ENCODE peak calls at places on chromosomes 16 and 17, in four cellular contexts. One of them, this sample, is unnamed. For H3K4me1, the result is how much of the 10 kb centered on the place peaks cover.

GRCh38 chr16:50272111-50272571 is 5.8 kb downstream of the ADCY7 start:
- DNase-seq in right lobe of liver: no peak
- DNase-seq in tibial nerve: no peak
- DNase-seq in breast epithelium: no peak
- DNase-seq in this sample: no peak

GRCh38 chr16:57591870-57592485 is 36.5 kb upstream of the ADGRG1 start:
- DNase-seq in right lobe of liver: no peak
- DNase-seq in breast epithelium: no peak
- DNase-seq in tibial nerve: no peak
- DNase-seq in this sample: no peak

GRCh38 chr17:40475234-40476210 is 25.9 kb downstream of the TNS4 start:
- DNase-seq in breast epithelium: no peak
- DNase-seq in tibial nerve: no peak
- DNase-seq in right lobe of liver: no peak
- DNase-seq in this sample: no peak

GRCh38 chr17:67359960-67360817 is 6.2 kb downstream of the PSMD12 start:
- DNase-seq in breast epithelium: no peak
- DNase-seq in tibial nerve: no peak
- DNase-seq in right lobe of liver: no peak
- DNase-seq in this sample: no peak

GRCh38 chr16:6891486-6891885 is 441.2 kb upstream of the RBFOX1 start:
- DNase-seq in tibial nerve: no peak
- DNase-seq in breast epithelium: no peak
- DNase-seq in right lobe of liver: no peak
- DNase-seq in this sample: no peak

GRCh38 chr17:29292992-29293889 is 707 bp downstream of the NUFIP2 start:
- DNase-seq in right lobe of liver: peak
- DNase-seq in tibial nerve: peak
- DNase-seq in breast epithelium: peak
- DNase-seq in this sample: peak

GRCh38 chr16:31577411-31577810 is 49.7 kb downstream of the AHSP start:
- DNase-seq in breast epithelium: no peak
- DNase-seq in right lobe of liver: no peak
- DNase-seq in tibial nerve: no peak
- DNase-seq in this sample: no peak

GRCh38 chr16:795580-796229 is 4.8 kb downstream of the GNG13 start:
- DNase-seq in breast epithelium: peak
- DNase-seq in right lobe of liver: no peak
- DNase-seq in tibial nerve: no peak
- DNase-seq in this sample: no peak

GRCh38 chr17:30344283-30345088 is 10.6 kb upstream of the TMIGD1 start:
- DNase-seq in tibial nerve: no peak
- DNase-seq in breast epithelium: no peak
- DNase-seq in right lobe of liver: peak
- DNase-seq in this sample: no peak

GRCh38 chr17:954431-955164 is 25.0 kb downstream of the NXN start:
- DNase-seq in breast epithelium: no peak
- DNase-seq in tibial nerve: no peak
- DNase-seq in right lobe of liver: no peak
- DNase-seq in this sample: no peak

GRCh38 chr16:58499615-58500328 is at the start of gene NDRG4:
- DNase-seq in breast epithelium: peak
- DNase-seq in right lobe of liver: no peak
- DNase-seq in tibial nerve: no peak
- DNase-seq in this sample: peak

GRCh38 chr16:74025-74424 is 1.6 kb upstream of the RHBDF1 start:
- DNase-seq in right lobe of liver: peak
- DNase-seq in tibial nerve: no peak
- DNase-seq in breast epithelium: no peak
- DNase-seq in this sample: no peak

GRCh38 chr17:3973498-3974137 is 9.4 kb upstream of the ATP2A3 start:
- DNase-seq in right lobe of liver: peak
- DNase-seq in tibial nerve: no peak
- DNase-seq in breast epithelium: no peak
- DNase-seq in this sample: no peak

GRCh38 chr17:51397361-51398127 is 137.2 kb downstream of the UTP18 start:
- DNase-seq in tibial nerve: no peak
- DNase-seq in breast epithelium: no peak
- DNase-seq in right lobe of liver: no peak
- DNase-seq in this sample: no peak

GRCh38 chr16:2365895-2366294 is 25.4 kb upstream of the ABCA3 start:
- DNase-seq in right lobe of liver: no peak
- DNase-seq in tibial nerve: no peak
- DNase-seq in breast epithelium: no peak
- DNase-seq in this sample: no peak

GRCh38 chr16:75789237-75789636 is 62.9 kb upstream of the CPHXL start:
- DNase-seq in tibial nerve: no peak
- DNase-seq in breast epithelium: no peak
- DNase-seq in right lobe of liver: no peak
- DNase-seq in this sample: no peak

GRCh38 chr17:77328823-77329740 is 188.3 kb downstream of the SEC14L1 start:
- DNase-seq in breast epithelium: peak
- DNase-seq in tibial nerve: peak
- DNase-seq in right lobe of liver: peak
- DNase-seq in this sample: no peak

GRCh38 chr17:74972107-74972972 is at the start of gene HID1:
- DNase-seq in right lobe of liver: no peak
- DNase-seq in breast epithelium: peak
- DNase-seq in tibial nerve: no peak
- DNase-seq in this sample: no peak

GRCh38 chr17:71899317-71899716 is 221.5 kb upstream of the SOX9 start:
- DNase-seq in right lobe of liver: no peak
- DNase-seq in breast epithelium: no peak
- DNase-seq in tibial nerve: no peak
- DNase-seq in this sample: no peak

GRCh38 chr17:82974136-82974952 is 105.1 kb upstream of the METRNL start:
- DNase-seq in tibial nerve: no peak
- DNase-seq in right lobe of liver: peak
- DNase-seq in breast epithelium: no peak
- DNase-seq in this sample: no peak

GRCh38 chr17:59565959-59566324 is 532 bp downstream of the DHX40 start:
- DNase-seq in tibial nerve: no peak
- DNase-seq in breast epithelium: no peak
- DNase-seq in right lobe of liver: peak
- DNase-seq in this sample: peak

GRCh38 chr17:33053641-33054040 is 62.0 kb downstream of the SPACA3 start:
- DNase-seq in breast epithelium: no peak
- DNase-seq in tibial nerve: no peak
- DNase-seq in right lobe of liver: no peak
- DNase-seq in this sample: no peak

GRCh38 chr17:489758-490329 is 137.2 kb upstream of the RPH3AL start:
- DNase-seq in breast epithelium: no peak
- DNase-seq in right lobe of liver: no peak
- DNase-seq in tibial nerve: no peak
- DNase-seq in this sample: peak

GRCh38 chr17:74547736-74548135 is 1.8 kb upstream of the CD300C start:
- DNase-seq in breast epithelium: no peak
- DNase-seq in right lobe of liver: no peak
- DNase-seq in tibial nerve: no peak
- DNase-seq in this sample: no peak

GRCh38 chr17:17749921-17750320 is 68.7 kb downstream of the RAI1 start:
- DNase-seq in tibial nerve: no peak
- DNase-seq in breast epithelium: no peak
- DNase-seq in right lobe of liver: no peak
- DNase-seq in this sample: no peak

GRCh38 chr16:1379863-1380174 is 28.1 kb downstream of the GNPTG start:
- DNase-seq in right lobe of liver: no peak
- DNase-seq in tibial nerve: no peak
- DNase-seq in breast epithelium: no peak
- DNase-seq in this sample: no peak

DNA sequence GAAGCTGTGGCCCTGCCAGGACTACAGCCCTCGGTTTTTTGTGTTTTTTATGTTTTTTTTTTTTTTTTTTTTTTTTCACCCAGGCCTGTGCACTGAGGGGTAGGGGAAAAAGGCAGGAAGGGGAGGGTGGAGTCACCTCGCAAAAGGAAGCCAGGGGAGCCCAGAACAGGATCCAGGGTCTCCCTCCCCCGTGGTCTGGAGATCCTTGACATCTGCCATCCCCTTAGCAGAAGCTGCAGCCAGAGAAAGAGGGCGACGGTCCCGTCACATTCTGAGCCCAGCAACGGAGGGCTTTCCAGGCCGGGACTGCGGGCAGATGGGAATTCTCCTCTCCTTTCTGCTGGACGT is 29.1 kb upstream of the PHOSPHO1 start:
- DNase-seq in right lobe of liver: no peak
- DNase-seq in breast epithelium: no peak
- DNase-seq in tibial nerve: no peak
- DNase-seq in this sample: no peak
- H3K27ac ChIP-seq in right lobe of liver: peak
- H3K27ac ChIP-seq in breast epithelium: peak
- H3K27ac ChIP-seq in tibial nerve: peak
- H3K27ac ChIP-seq in this sample: peak

DNA sequence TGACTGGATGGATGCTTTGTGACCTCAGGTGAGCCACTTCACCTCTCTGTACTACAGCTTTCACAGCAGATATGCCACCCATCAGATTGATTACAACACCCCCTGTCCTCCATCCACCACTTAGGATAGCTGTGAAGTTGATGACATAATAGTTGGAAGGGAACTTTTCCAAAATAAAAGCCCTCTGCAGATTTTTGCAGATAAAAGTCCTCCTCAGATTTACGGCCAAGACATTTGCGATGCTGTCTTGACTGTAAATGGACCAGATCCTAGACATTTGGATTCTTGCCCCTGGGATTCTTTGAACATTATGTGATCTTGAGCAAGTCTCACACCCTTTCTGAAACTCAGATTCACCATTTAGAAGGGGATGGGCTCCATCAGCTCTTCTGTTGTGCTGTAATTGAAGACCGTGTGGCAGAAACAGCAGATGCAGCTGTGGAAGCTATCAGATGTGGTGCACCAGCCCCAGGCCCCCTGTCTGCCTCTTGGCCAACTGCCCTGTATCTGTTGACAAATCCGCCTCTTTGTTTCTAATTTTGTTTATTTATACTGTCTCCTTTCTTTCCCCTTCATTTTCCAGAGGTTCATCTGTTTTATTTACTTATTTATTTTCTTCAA is 153.9 kb upstream of the CACNG3 start:
- DNase-seq in breast epithelium: no peak
- DNase-seq in tibial nerve: no peak
- DNase-seq in right lobe of liver: no peak
- DNase-seq in this sample: no peak
- TF ChIP-seq CTCF in breast epithelium: no peak
- TF ChIP-seq CTCF in tibial nerve: no peak
- TF ChIP-seq CTCF in right lobe of liver: no peak
- TF ChIP-seq CTCF in this sample: no peak

GRCh38 chr16:14487579-14487978 is 142.5 kb downstream of the PARN start:
- DNase-seq in right lobe of liver: no peak
- DNase-seq in breast epithelium: no peak
- DNase-seq in tibial nerve: no peak
- DNase-seq in this sample: no peak

GRCh38 chr16:14485811-14486519 is 144.1 kb downstream of the PARN start:
- DNase-seq in breast epithelium: no peak
- DNase-seq in tibial nerve: no peak
- DNase-seq in right lobe of liver: no peak
- DNase-seq in this sample: no peak

GRCh38 chr16:14486520-14487303 is 143.3 kb downstream of the PARN start:
- DNase-seq in breast epithelium: peak
- DNase-seq in right lobe of liver: peak
- DNase-seq in tibial nerve: peak
- DNase-seq in this sample: peak

GRCh38 chr16:14483819-14484385 is 146.2 kb downstream of the PARN start:
- DNase-seq in breast epithelium: no peak
- DNase-seq in right lobe of liver: no peak
- DNase-seq in tibial nerve: no peak
- DNase-seq in this sample: no peak

GRCh38 chr16:14485131-14485551 is 144.9 kb downstream of the PARN start:
- DNase-seq in tibial nerve: no peak
- DNase-seq in right lobe of liver: no peak
- DNase-seq in breast epithelium: no peak
- DNase-seq in this sample: no peak
- H3K4me1 ChIP-seq in tibial nerve: under half
- H3K4me1 ChIP-seq in right lobe of liver: under half
- H3K4me1 ChIP-seq in breast epithelium: under half
- H3K4me1 ChIP-seq in this sample: under half

GRCh38 chr16:14286381-14287230 is 215.5 kb downstream of the MRTFB start:
- DNase-seq in right lobe of liver: no peak
- DNase-seq in tibial nerve: no peak
- DNase-seq in breast epithelium: no peak
- DNase-seq in this sample: no peak
- H3K27ac ChIP-seq in right lobe of liver: no peak
- H3K27ac ChIP-seq in tibial nerve: peak
- H3K27ac ChIP-seq in breast epithelium: peak
- H3K27ac ChIP-seq in this sample: peak

GRCh38 chr17:12928736-12929135 is 89.1 kb downstream of the ELAC2 start:
- DNase-seq in breast epithelium: no peak
- DNase-seq in tibial nerve: no peak
- DNase-seq in right lobe of liver: peak
- DNase-seq in this sample: no peak
- TF ChIP-seq CTCF in breast epithelium: no peak
- TF ChIP-seq CTCF in tibial nerve: no peak
- TF ChIP-seq CTCF in right lobe of liver: peak
- TF ChIP-seq CTCF in this sample: no peak

GRCh38 chr16:84020353-84020752 is 22.2 kb downstream of the SLC38A8 start:
- DNase-seq in tibial nerve: no peak
- DNase-seq in right lobe of liver: no peak
- DNase-seq in breast epithelium: no peak
- DNase-seq in this sample: no peak

GRCh38 chr16:84021488-84021887 is 21.1 kb downstream of the SLC38A8 start:
- DNase-seq in breast epithelium: no peak
- DNase-seq in tibial nerve: no peak
- DNase-seq in right lobe of liver: no peak
- DNase-seq in this sample: no peak

GRCh38 chr16:84015399-84015798 is 27.2 kb downstream of the SLC38A8 start:
- DNase-seq in tibial nerve: no peak
- DNase-seq in right lobe of liver: no peak
- DNase-seq in breast epithelium: no peak
- DNase-seq in this sample: no peak

GRCh38 chr16:84016477-84016876 is 26.1 kb downstream of the SLC38A8 start:
- DNase-seq in breast epithelium: no peak
- DNase-seq in right lobe of liver: no peak
- DNase-seq in tibial nerve: no peak
- DNase-seq in this sample: no peak

DNA sequence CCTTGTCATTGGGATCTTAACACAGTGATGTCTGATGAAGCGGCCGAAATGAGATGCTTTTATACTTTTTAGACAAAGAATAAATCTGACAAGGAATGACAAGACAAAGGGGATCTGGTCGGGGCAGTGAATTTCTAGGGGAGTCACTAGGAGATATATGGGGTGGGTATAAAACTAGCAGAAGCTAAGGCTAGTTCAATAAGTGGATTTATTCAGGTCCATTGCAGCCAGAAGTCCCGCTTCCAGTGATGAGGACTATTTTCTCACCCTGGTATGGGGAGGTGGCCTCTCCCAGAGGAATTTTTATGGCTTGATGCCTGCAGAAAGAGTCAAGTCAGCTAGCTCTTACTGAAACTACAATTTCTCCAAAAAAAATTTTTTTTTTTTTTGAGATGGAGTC is 23.9 kb downstream of the SLC38A8 start:
- DNase-seq in breast epithelium: no peak
- DNase-seq in tibial nerve: no peak
- DNase-seq in right lobe of liver: no peak
- DNase-seq in this sample: no peak
- H3K4me1 ChIP-seq in breast epithelium: under half
- H3K4me1 ChIP-seq in tibial nerve: under half
- H3K4me1 ChIP-seq in right lobe of liver: under half
- H3K4me1 ChIP-seq in this sample: under half